ENCODE peak calls at places on chromosomes 6 and 20, in four cellular contexts. F is K562, P is H1, V is GM12878. R is an unnamed sample.

GRCh38 chr6:158037021-158037420 is 55.4 kb downstream of the SYNJ2 start:
- DNase-seq in F (no peak), P (no peak), V (no peak), R (no peak)

GRCh38 chr6:147382945-147383554 is 125.4 kb upstream of the SAMD5 start:
- DNase-seq in F (peak), P (no peak), V (no peak), R (peak)

GRCh38 chr6:162442675-162443074 is 284.9 kb downstream of the PRKN start:
- DNase-seq in F (peak), P (peak), V (no peak), R (peak)

GRCh38 chr6:133888931-133889556 is at the start of gene TCF21:
- DNase-seq in F (no peak), P (no peak), V (no peak), R (no peak)

GRCh38 chr20:38997622-38998021 is 35.5 kb downstream of the DHX35 start:
- DNase-seq in F (peak), P (no peak), V (peak), R (no peak)

GRCh38 chr20:57629976-57630525 is 9.8 kb upstream of the ZBP1 start:
- DNase-seq in F (no peak), P (no peak), V (no peak), R (no peak)

GRCh38 chr6:134850906-134851305 is 99.0 kb downstream of the ALDH8A1 start:
- DNase-seq in F (no peak), P (no peak), V (no peak), R (no peak)

GRCh38 chr6:34816635-34817301 is 24.9 kb downstream of the BLTP3A start:
- DNase-seq in F (peak), P (no peak), V (no peak), R (no peak)

GRCh38 chr6:137769797-137770362 is 97.2 kb upstream of the TNFAIP3 start:
- DNase-seq in F (no peak), P (no peak), V (no peak), R (no peak)

GRCh38 chr6:113103618-113104390 is 753.3 kb upstream of the MARCKS start:
- DNase-seq in F (no peak), P (no peak), V (no peak), R (no peak)

GRCh38 chr20:36147707-36148106 is 6.8 kb upstream of the EPB41L1 start:
- DNase-seq in F (no peak), P (no peak), V (no peak), R (no peak)

GRCh38 chr6:89630488-89630887 is 8.1 kb downstream of the LYRM2 start:
- DNase-seq in F (no peak), P (no peak), V (no peak), R (no peak)

GRCh38 chr6:15036690-15037245 is 209.1 kb upstream of the JARID2 start:
- DNase-seq in F (peak), P (no peak), V (no peak), R (peak)

GRCh38 chr6:151240036-151240685 is 394 bp downstream of the AKAP12 start:
- DNase-seq in F (peak), P (peak), V (no peak), R (no peak)
- TF ChIP-seq HDAC6 in F (no peak), P (no peak), V (no peak), R (no peak)

GRCh38 chr6:42118162-42119001 is 24.0 kb downstream of the C6orf132 start:
- DNase-seq in F (no peak), P (no peak), V (no peak), R (peak)
- TF ChIP-seq ZNF274 in F (no peak), P (no peak), V (no peak), R (no peak)

DNA sequence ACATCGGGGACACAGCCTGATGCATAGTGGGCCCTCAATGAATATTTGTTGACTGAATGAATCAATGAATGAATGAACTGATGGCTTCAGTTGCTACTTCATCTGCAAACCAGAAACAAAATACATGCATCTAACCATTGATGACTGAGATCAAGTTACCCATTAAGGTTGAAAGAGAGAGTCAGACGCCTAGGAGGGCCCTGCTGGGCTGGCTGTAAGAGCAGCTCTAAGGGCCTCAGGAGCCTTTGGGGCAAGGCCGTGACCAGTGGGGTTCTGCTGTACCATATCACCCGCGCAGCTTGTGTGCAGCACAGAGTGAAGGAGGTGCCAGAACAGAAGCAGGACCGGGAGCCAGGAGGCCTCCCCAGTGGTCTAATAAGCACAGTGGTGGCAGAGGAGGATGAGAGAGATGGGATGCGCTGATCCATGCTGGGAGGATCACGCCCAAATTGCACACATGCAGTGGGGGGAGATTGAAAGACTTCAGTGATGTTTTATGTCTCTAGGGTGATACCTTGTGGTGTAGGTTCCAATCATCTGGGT is 96.1 kb upstream of the KCNG1 start:
- DNase-seq in F (no peak), P (no peak), V (no peak), R (no peak)
- TF ChIP-seq HDAC6 in F (no peak), P (no peak), V (no peak), R (no peak)

DNA sequence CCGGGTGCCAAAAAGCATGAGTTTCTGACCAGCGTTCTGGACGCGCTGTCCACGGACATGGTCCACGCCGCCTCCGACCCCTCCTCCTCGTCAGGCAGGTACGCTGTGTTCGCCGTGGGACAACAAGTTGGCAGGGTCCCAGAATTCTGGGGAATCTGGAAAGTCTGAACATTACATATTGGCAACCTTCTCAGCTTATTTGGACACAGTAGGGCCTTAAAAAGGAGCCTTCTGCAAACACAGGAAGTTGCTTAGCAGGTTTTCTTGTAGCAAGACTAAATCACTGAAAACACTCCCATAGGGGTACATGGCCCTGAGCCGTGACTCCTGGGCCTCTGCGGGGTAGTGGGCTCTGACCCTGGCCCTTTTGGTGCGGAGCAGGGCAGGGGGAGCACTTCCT is 209.7 kb downstream of the SMOC2 start:
- DNase-seq in F (no peak), P (no peak), V (no peak), R (no peak)
- TF ChIP-seq ZNF274 in F (no peak), P (no peak), V (no peak), R (no peak)

GRCh38 chr6:107668826-107669474 is 155.2 kb downstream of the SCML4 start:
- DNase-seq in F (no peak), P (no peak), V (peak), R (no peak)
- TF ChIP-seq HDAC6 in F (no peak), P (no peak), V (no peak), R (no peak)

DNA sequence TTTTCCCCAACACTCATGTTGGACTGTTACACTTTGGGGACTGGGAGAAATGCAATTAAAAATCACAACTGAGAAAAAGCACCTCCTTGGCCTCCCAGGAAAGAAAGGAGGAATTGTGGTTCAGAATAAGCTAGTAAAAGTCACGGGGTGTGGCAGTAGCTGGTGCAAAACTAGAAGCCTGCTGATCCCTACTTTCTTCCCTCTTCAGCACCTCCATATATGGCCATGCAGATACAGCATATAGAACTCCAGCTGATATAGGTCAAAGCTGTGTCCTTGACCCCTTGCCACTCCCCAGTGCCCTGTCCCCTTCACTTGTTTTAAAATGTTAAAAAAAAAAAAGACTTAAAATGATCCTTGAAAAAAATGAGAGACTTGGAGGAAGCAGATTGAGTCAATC is 5.5 kb upstream of the FLRT3 start:
- DNase-seq in F (no peak), P (no peak), V (no peak), R (no peak)
- TF ChIP-seq ZNF274 in F (no peak), P (no peak), V (no peak), R (no peak)

DNA sequence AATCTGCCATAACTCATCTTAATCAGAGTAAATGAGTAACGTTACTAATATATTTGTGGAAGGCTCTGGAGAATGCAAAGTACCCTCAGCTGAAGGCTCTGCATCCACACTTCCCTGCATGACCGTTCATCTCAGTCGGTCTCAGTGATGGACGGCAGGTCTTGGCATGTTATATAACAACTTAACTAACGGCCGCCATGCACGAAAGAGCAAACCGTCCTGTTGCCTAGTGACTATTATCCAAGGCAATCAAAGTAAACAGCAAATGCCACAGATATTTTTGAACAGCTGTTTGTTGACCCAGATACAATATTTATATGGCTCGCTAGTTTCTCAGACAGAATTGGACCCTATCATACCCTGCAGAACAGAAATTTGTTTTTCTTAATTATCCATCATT is 194.9 kb upstream of the SMLR1 start:
- DNase-seq in F (no peak), P (no peak), V (no peak), R (peak)
- TF ChIP-seq HDAC6 in F (no peak), P (no peak), V (no peak), R (no peak)

R was measured in HepG2.